ENCODE peak calls at places on chromosomes 16 and 17, in ten cellular contexts. O is kidney epithelial cell; F is CD4-positive, alpha-beta T cell; X is psoas muscle; C is choroid plexus epithelial cell; W is cardiac fibroblast; Z is B cell; M is AG09309; I is omental fat pad; L is transverse colon. A is an unnamed sample.
A peak's percentile ranks its signal among the peaks of the same experiment; 100 is the strongest.

GRCh38 chr16:47358816-47359215 is 102.0 kb downstream of the ITFG1 start:
- DNase-seq in O (no peak), F (no peak), X (no peak), C (peak; percentile 5), W (no peak), Z (no peak), M (no peak), I (no peak), L (no peak), A (no peak)

GRCh38 chr16:66474750-66475199 is 47.7 kb downstream of the BEAN1 start:
- DNase-seq in O (no peak), F (peak; percentile 30), X (no peak), C (no peak), W (no peak), Z (peak; percentile 81), M (no peak), I (no peak), L (peak; percentile 27), A (no peak)

GRCh38 chr16:17244865-17245264 is 225.9 kb downstream of the XYLT1 start:
- DNase-seq in O (no peak), F (no peak), X (no peak), C (no peak), W (no peak), Z (no peak), M (no peak), I (no peak), L (no peak), A (no peak)

GRCh38 chr17:42002792-42003301 is 14.4 kb downstream of the DNAJC7 start:
- DNase-seq in O (no peak), F (no peak), X (no peak), C (peak; percentile 67), W (no peak), Z (no peak), M (no peak), I (no peak), L (no peak), A (no peak)

GRCh38 chr17:29292071-29292991 is 1.6 kb downstream of the NUFIP2 start:
- DNase-seq in O (no peak), F (peak; percentile 51), X (peak; percentile 72), C (peak; percentile 72), W (peak; percentile 71), Z (peak; percentile 76), M (no peak), I (no peak), L (peak; percentile 72), A (no peak)

GRCh38 chr16:31010539-31010938 is at the start of gene STX1B:
- DNase-seq in O (no peak), F (peak; percentile 62), X (no peak), C (no peak), W (no peak), Z (peak; percentile 84), M (no peak), I (no peak), L (peak; percentile 21), A (no peak)

GRCh38 chr16:17068524-17068923 is 402.2 kb downstream of the XYLT1 start:
- DNase-seq in O (no peak), F (no peak), X (no peak), C (no peak), W (no peak), Z (no peak), M (no peak), I (no peak), L (no peak), A (no peak)

GRCh38 chr17:79707931-79708891 is 22.5 kb upstream of the ENPP7 start:
- DNase-seq in O (no peak), F (peak; percentile 45), X (peak; percentile 46), C (peak; percentile 53), W (peak; percentile 53), Z (peak; percentile 80), M (peak; percentile 4), I (peak; percentile 35), L (peak; percentile 54), A (no peak)

GRCh38 chr16:59698341-59698979 is 964.3 kb upstream of the GOT2 start:
- DNase-seq in O (no peak), F (no peak), X (no peak), C (peak; percentile 88), W (peak; percentile 3), Z (no peak), M (no peak), I (no peak), L (no peak), A (no peak)

GRCh38 chr16:1929578-1930337 is 11.5 kb upstream of the HS3ST6 start:
- DNase-seq in O (no peak), F (peak; percentile 92), X (peak; percentile 92), C (peak; percentile 82), W (peak; percentile 88), Z (peak; percentile 100), M (peak; percentile 25), I (peak; percentile 75), L (peak; percentile 93), A (peak; percentile 96)

GRCh38 chr16:1929105-1929504 is 10.9 kb upstream of the HS3ST6 start:
- DNase-seq in O (no peak), F (no peak), X (no peak), C (no peak), W (peak; percentile 37), Z (no peak), M (no peak), I (no peak), L (no peak), A (no peak)

GRCh38 chr16:1933097-1933661 is 9.8 kb downstream of the MSRB1 start:
- DNase-seq in O (no peak), F (no peak), X (no peak), C (no peak), W (no peak), Z (no peak), M (no peak), I (no peak), L (no peak), A (peak; percentile 87)

GRCh38 chr16:1930338-1930720 is 12.1 kb upstream of the HS3ST6 start:
- DNase-seq in O (no peak), F (no peak), X (no peak), C (no peak), W (no peak), Z (no peak), M (no peak), I (no peak), L (no peak), A (no peak)

DNA sequence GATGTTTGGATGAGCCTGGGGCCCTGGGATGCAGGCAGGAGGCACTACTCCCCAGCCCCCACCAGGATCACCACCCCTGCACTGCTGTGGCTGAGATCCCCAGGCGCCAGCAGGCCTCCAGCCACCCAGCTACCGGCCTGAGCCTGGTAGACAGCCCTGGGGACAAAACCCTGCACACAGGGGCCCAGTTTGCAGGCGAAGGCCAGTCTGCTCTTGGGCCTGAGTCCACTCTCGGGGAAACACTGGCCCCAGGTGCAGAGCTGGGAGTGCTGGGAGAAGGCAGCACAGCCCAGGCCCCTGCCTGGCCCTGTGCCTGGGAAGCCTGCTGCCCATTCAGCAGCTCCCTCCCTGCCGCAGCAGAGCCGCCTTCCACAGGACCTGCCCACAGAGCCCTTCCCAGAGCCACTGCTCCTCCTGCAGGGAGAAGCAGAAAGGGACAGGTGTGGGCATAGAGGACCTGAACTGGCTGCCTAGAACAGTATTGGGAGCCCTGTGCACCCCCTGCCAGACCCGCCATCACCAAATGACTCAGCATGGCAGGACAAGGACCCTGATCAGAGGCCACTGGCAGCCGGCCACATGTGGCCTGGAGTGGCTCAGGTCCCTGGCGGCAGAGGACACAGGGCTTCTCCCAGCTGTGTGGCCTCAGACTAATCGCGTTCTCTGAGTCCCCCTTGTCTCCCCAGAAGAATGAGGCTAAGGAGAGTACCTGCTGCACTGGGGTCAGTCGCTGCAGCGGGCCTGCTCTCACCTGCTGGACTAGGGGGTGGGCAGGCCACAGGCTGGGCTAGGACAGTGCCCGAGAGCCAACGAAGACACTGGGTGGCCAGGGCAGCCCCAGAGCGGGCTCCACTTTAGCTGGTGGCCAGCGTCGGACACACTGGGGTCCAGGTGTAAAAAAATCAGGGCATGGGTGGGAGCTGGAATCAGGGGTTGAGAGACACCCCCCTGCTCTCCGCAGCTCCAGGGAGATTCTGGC is 10.7 kb downstream of the MSRB1 start:
- DNase-seq in O (no peak), F (no peak), X (no peak), C (peak; percentile 30), W (no peak), Z (no peak), M (no peak), I (no peak), L (peak; percentile 66), A (peak; percentile 81)
- TF ChIP-seq CTCF in O (peak; percentile 39), F (no peak), X (no peak), C (peak; percentile 30), W (peak; percentile 6), Z (no peak), M (peak; percentile 8), I (no peak), L (peak; percentile 54), A (peak; percentile 47)

GRCh38 chr16:80084614-80085013 is 456.2 kb upstream of the DYNLRB2 start:
- DNase-seq in O (peak; percentile 25), F (no peak), X (peak; percentile 13), C (peak; percentile 85), W (peak; percentile 31), Z (no peak), M (peak; percentile 18), I (no peak), L (peak; percentile 27), A (no peak)
- TF ChIP-seq CTCF in O (peak; percentile 69), F (no peak), X (peak; percentile 61), C (peak; percentile 85), W (peak; percentile 59), Z (no peak), M (peak; percentile 61), I (peak; percentile 20), L (peak; percentile 44), A (peak; percentile 87)

DNA sequence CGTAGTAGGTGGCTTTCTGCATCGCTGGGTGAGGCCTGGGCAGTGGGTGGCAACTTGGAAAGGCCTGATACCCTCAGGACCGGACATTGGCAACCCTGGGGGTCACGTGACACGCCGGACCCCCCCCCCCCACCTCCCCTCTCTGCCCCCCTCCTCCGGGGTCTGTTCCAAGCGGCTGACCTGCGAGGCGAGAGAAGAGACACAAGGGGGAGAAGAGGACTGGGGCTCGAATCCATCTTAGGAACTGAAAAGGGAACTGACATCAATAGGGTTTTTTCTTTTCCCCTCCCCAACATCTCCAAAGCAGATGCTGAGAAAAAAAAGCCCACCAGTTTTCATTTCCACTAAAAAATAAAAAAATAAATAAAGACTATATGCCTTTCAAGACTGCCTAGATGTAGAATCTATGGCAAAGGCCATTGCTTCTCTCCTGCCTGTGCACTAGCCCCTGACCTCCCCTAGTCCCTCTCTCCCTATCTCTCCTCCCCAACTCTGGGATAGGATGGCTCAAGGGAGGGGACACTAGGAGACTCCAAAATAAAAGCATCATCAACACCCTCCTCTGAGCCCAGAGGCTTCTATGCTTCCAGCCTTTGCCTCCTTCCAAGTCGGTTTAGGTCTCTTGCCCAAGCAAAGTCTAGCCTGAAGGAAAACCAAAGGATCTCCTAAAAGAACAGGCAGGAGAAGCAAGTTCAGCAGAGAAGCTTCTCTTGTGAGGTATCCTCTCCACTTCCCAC is 7.7 kb upstream of the HOXB2 start:
- DNase-seq in O (no peak), F (no peak), X (no peak), C (no peak), W (no peak), Z (no peak), M (no peak), I (no peak), L (no peak), A (no peak)
- TF ChIP-seq CTCF in O (peak; percentile 5), F (no peak), X (no peak), C (no peak), W (no peak), Z (no peak), M (no peak), I (no peak), L (no peak), A (no peak)

DNA sequence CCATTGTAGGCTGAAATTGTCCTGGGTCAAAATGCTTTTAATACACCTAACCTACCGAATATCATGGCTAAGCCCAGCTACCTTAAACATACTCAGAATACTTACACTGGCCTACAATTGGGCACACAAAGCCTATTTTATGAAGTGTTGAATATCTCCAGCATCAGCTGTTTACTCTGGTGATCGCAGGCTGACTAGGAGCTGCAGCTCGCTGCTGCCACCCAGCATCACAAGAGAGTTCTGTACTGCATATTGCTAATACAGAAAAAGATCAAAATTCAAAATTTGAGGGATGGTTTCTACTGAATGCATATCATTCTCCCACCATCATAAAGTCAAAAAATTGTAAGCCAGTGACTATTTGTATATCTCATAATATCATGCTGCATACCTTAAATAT is 55.3 kb downstream of the ULK2 start:
- DNase-seq in O (no peak), F (peak; percentile 13), X (no peak), C (peak; percentile 56), W (peak; percentile 9), Z (no peak), M (no peak), I (no peak), L (no peak), A (no peak)
- TF ChIP-seq CTCF in O (no peak), F (peak; percentile 28), X (no peak), C (peak; percentile 69), W (peak; percentile 28), Z (no peak), M (peak; percentile 54), I (no peak), L (no peak), A (peak; percentile 61)

A was measured in chondrocyte.